ENCODE peak calls at places on chromosomes 7 and 10, in six cellular contexts. E, X, U, J, Q and H are unnamed samples.

GRCh38 chr7:116616555-116617059 is 55.4 kb upstream of the MET start:
- DNase-seq in J (no peak), X (no peak), U (no peak), Q (no peak), E (peak; percentile 61), H (no peak)

GRCh38 chr10:14016011-14016536 is 314.6 kb downstream of the FRMD4A start:
- DNase-seq in X (peak; percentile 45), J (no peak), Q (peak; percentile 17), U (peak; percentile 83), E (no peak), H (peak; percentile 40)

GRCh38 chr7:133491319-133491718 is 238.4 kb downstream of the EXOC4 start:
- DNase-seq in J (no peak), X (no peak), U (no peak), Q (no peak), E (no peak), H (no peak)

GRCh38 chr10:89574348-89574747 is 39.0 kb upstream of the SLC16A12 start:
- DNase-seq in E (no peak), Q (no peak), J (no peak), U (no peak), X (no peak), H (no peak)

GRCh38 chr10:101506829-101507228 is 81.2 kb downstream of the POLL start:
- DNase-seq in U (no peak), Q (no peak), E (no peak), J (no peak), X (no peak), H (no peak)

GRCh38 chr7:40763319-40764287 is 628.8 kb downstream of the SUGCT start:
- DNase-seq in E (peak; percentile 27), J (no peak), U (no peak), X (no peak), Q (no peak), H (no peak)

GRCh38 chr10:127990846-127991542 is 84.1 kb downstream of the PTPRE start:
- DNase-seq in E (no peak), X (no peak), J (no peak), U (peak; percentile 44), Q (peak; percentile 24), H (no peak)

GRCh38 chr10:101625821-101626412 is 37.8 kb downstream of the DPCD start:
- DNase-seq in J (no peak), U (no peak), Q (no peak), X (no peak), E (no peak), H (no peak)

GRCh38 chr10:84375011-84375410 is 46.6 kb downstream of the CCSER2 start:
- DNase-seq in J (peak; percentile 68), U (peak; percentile 43), X (peak; percentile 80), E (peak; percentile 73), Q (peak; percentile 57), H (no peak)

GRCh38 chr7:25575634-25576033 is 347.3 kb upstream of the NPVF start:
- DNase-seq in Q (no peak), U (no peak), J (no peak), E (no peak), X (no peak), H (no peak)

GRCh38 chr7:27661776-27662489 is 750 bp downstream of the HIBADH start:
- DNase-seq in E (no peak), Q (peak; percentile 7), X (peak; percentile 49), J (no peak), U (no peak), H (peak; percentile 37)

GRCh38 chr10:6098156-6098555 is 9.3 kb downstream of the RBM17 start:
- DNase-seq in X (no peak), J (no peak), U (no peak), E (no peak), Q (no peak), H (no peak)

GRCh38 chr7:155258233-155258575 is 39.5 kb upstream of the INSIG1 start:
- DNase-seq in J (no peak), X (peak; percentile 9), E (peak; percentile 8), U (peak; percentile 54), Q (no peak), H (no peak)

GRCh38 chr10:12499587-12499986 is 150.2 kb downstream of the CAMK1D start:
- DNase-seq in J (no peak), U (no peak), Q (no peak), E (no peak), X (no peak), H (no peak)

GRCh38 chr10:114544045-114544659 is 113.9 kb downstream of the ABLIM1 start:
- DNase-seq in X (peak; percentile 67), E (no peak), J (no peak), U (no peak), Q (peak; percentile 86), H (peak; percentile 71)

GRCh38 chr10:32373031-32373430 is 26.1 kb upstream of the EPC1 start:
- DNase-seq in E (no peak), J (no peak), X (no peak), Q (no peak), U (no peak), H (no peak)

GRCh38 chr10:32373496-32373895 is 26.5 kb upstream of the EPC1 start:
- DNase-seq in J (no peak), U (no peak), X (no peak), Q (no peak), E (no peak), H (no peak)

GRCh38 chr10:32374605-32375004 is 27.6 kb upstream of the EPC1 start:
- DNase-seq in J (no peak), X (no peak), Q (no peak), U (no peak), E (no peak), H (no peak)

GRCh38 chr10:32371101-32371500 is 24.1 kb upstream of the EPC1 start:
- DNase-seq in U (peak; percentile 38), X (no peak), Q (no peak), J (no peak), E (no peak), H (no peak)

DNA sequence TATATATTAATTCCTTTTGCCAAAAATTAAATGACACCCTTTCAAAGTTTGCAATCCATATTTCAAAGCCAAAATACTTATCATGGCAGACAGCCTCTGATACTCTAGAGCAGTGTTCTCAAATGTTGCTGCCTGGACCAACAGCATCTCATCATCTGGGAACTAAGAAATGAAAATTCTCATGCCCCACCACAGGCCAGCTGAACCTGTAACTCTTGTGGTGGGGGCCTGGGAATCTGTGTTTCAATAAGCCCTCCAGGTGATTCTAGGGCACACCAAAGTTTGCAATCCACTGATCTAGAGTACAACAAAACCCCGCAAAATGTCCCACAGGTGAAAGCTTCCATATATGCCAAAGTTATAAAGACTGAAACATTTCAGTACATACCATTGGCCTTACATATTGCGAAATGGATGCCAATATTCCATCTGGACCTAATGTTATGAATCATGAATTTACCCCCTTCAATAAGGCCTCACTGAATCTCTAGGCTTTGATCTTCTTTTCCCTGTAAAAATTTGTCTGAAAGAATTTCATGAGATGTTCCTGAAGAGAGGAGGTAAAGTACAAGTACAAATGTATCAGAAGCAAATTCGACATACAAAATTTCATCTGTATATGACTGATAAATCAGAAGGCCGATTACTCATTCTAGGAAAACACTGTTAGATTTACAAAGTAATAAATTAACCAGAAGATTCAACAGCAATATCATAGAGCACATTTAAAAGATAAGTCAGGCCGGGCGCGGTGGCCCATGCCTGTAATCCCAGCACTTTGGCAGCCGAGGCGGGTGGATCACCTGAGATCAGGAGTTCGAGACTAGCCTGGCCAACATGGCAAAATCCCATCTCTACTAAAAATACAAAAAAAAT is 25.3 kb upstream of the EPC1 start:
- DNase-seq in Q (no peak), X (no peak), E (no peak), U (no peak), J (no peak), H (no peak)
- H3K4me1 ChIP-seq in Q (peaks cover 9% of the 10 kb centered on the region), X (peaks cover 15% of the 10 kb centered on the region), E (no peaks in the 10 kb centered on the region), U (peaks cover 41% of the 10 kb centered on the region), J (peaks cover 10% of the 10 kb centered on the region), H (peaks cover 18% of the 10 kb centered on the region)

GRCh38 chr10:102645741-102646609 is 1.7 kb downstream of the TRIM8 start:
- DNase-seq in X (peak; percentile 86), E (peak; percentile 83), Q (peak; percentile 55), U (peak; percentile 90), J (peak; percentile 64), H (peak; percentile 87)
- H3K4me1 ChIP-seq in X (peaks cover 47% of the 10 kb centered on the region), E (peaks cover 9% of the 10 kb centered on the region), Q (peaks cover 46% of the 10 kb centered on the region), U (peaks cover 50% of the 10 kb centered on the region), J (peaks cover 54% of the 10 kb centered on the region), H (peaks cover 57% of the 10 kb centered on the region)

GRCh38 chr7:55077581-55078410 is 59.0 kb downstream of the EGFR start:
- DNase-seq in J (no peak), X (peak; percentile 91), E (no peak), Q (no peak), U (no peak), H (peak; percentile 93)
- H3K4me1 ChIP-seq in J (peaks cover 6% of the 10 kb centered on the region), X (peaks cover 73% of the 10 kb centered on the region), E (no peaks in the 10 kb centered on the region), Q (peaks cover 5% of the 10 kb centered on the region), U (peaks cover 50% of the 10 kb centered on the region), H (peaks cover 86% of the 10 kb centered on the region)

DNA sequence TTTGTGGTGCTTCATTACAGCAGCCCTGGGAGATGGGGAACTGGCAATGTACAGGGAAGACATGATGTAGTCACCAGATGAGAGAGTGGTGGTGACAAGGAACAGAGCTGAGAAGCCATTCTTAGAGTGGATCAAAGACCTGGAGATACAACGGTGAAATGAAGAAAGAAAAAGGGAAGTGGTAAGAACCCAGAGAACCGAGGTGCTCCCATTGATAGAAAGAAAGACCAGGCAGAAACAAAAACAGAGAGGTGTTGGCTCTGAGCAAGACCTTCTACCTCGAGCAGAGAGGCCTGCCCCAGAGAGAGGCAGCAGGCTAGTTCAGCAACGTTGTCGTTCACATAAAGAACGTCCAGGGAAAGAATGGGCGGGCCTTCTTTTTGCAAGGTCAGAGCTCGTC is 186.7 kb downstream of the ADAM12 start:
- DNase-seq in E (no peak), J (no peak), X (no peak), Q (no peak), U (no peak), H (no peak)
- H3K4me1 ChIP-seq in E (no peaks in the 10 kb centered on the region), J (no peaks in the 10 kb centered on the region), X (no peaks in the 10 kb centered on the region), Q (no peaks in the 10 kb centered on the region), U (no peaks in the 10 kb centered on the region), H (no peaks in the 10 kb centered on the region)

DNA sequence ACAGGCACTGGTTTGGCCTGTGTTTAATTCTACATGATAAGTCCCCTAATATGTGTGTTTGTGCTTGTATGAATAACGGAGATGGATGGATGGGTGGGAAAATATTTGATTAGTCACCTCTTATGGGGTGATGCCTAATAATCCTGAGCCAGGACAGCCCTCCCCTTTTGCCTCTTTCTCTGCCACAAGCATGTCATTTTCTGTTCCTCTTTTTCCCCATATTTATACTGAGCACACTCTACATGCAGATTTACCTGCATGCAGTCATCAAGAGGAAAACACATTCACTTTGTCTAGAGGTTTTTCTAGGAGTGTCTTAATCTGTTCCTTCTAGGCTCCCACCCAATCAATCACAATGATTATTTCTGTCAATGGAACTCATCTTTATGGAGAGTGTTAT is 111.6 kb upstream of the TBX20 start:
- DNase-seq in U (no peak), J (no peak), X (no peak), Q (no peak), E (no peak), H (no peak)
- H3K4me1 ChIP-seq in U (no peaks in the 10 kb centered on the region), J (peaks cover 12% of the 10 kb centered on the region), X (no peaks in the 10 kb centered on the region), Q (no peaks in the 10 kb centered on the region), E (peaks cover 8% of the 10 kb centered on the region), H (no peaks in the 10 kb centered on the region)

DNA sequence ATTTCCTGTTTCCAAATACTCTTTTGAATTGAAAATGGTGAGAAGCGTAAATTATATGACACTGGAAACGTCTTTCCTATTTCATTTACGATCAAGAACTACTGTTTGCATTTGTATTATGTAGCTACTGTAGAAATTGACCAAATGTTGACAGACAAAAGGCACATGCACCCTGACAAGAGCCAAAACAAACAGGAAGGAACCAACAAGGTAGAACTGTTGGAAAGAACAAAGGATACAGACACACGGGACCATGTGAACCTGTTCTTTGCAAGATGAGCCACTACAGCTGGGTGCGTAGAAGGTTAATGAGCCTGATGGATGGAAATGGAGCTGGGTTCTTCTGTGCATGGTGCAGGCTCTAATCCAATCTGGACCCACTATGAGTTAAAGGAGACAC is 48.4 kb upstream of the FZD8 start:
- DNase-seq in E (no peak), Q (no peak), X (peak; percentile 41), U (no peak), J (no peak), H (no peak)
- H3K4me1 ChIP-seq in E (peaks cover 1% of the 10 kb centered on the region), Q (no peaks in the 10 kb centered on the region), X (peaks cover 16% of the 10 kb centered on the region), U (no peaks in the 10 kb centered on the region), J (peaks cover 30% of the 10 kb centered on the region), H (no peaks in the 10 kb centered on the region)